ENCODE peak calls at places on chromosomes 5 and 9, in six cellular contexts. C, H, T, M, A and R are unnamed samples.

GRCh38 chr5:1255081-1255561 is 29.9 kb downstream of the SLC6A18 start:
- DNase-seq in C (no peak), H (no peak), T (no peak), M (no peak), A (no peak), R (no peak)

GRCh38 chr9:102398205-102398604 is 596.9 kb upstream of the CYLC2 start:
- DNase-seq in C (no peak), H (no peak), T (no peak), M (no peak), A (no peak), R (no peak)

GRCh38 chr5:54738118-54738972 is 220.8 kb downstream of the SNX18 start:
- DNase-seq in C (no peak), H (no peak), T (peak; percentile 77), M (no peak), A (no peak), R (no peak)

GRCh38 chr5:154740957-154741356 is 14.2 kb upstream of the LARP1 start:
- DNase-seq in C (no peak), H (no peak), T (no peak), M (no peak), A (no peak), R (no peak)

GRCh38 chr5:145429170-145429569 is 406.0 kb downstream of the PRELID2 start:
- DNase-seq in C (no peak), H (no peak), T (no peak), M (no peak), A (no peak), R (no peak)

GRCh38 chr5:123511290-123511647 is 708 bp upstream of the CSNK1G3 start:
- DNase-seq in C (peak; percentile 24), H (no peak), T (no peak), M (no peak), A (no peak), R (no peak)

GRCh38 chr5:116395178-116395577 is 179.4 kb downstream of the SEMA6A start:
- DNase-seq in C (no peak), H (no peak), T (no peak), M (no peak), A (no peak), R (no peak)

GRCh38 chr9:76904661-76905457 is 1.1 kb downstream of the PRUNE2 start:
- DNase-seq in C (no peak), H (no peak), T (no peak), M (no peak), A (no peak), R (no peak)

GRCh38 chr5:116448450-116448849 is 126.2 kb downstream of the SEMA6A start:
- DNase-seq in C (peak; percentile 63), H (no peak), T (no peak), M (no peak), A (no peak), R (no peak)

GRCh38 chr5:44638286-44638869 is 170.4 kb upstream of the MRPS30 start:
- DNase-seq in C (no peak), H (no peak), T (no peak), M (no peak), A (peak; percentile 21), R (no peak)

GRCh38 chr5:3310551-3311340 is 284.9 kb upstream of the IRX1 start:
- DNase-seq in C (peak; percentile 2), H (no peak), T (no peak), M (no peak), A (no peak), R (no peak)

GRCh38 chr9:36136894-36137391 is 410 bp downstream of the GLIPR2 start:
- DNase-seq in C (no peak), H (peak; percentile 57), T (no peak), M (no peak), A (no peak), R (no peak)

GRCh38 chr5:178338126-178338749 is 105.6 kb upstream of the PHYKPL start:
- DNase-seq in C (no peak), H (no peak), T (no peak), M (no peak), A (no peak), R (no peak)

GRCh38 chr9:94165592-94166236 is 81.5 kb downstream of the PTPDC1 start:
- DNase-seq in C (peak; percentile 95), H (peak; percentile 97), T (peak; percentile 98), M (peak; percentile 94), A (peak; percentile 94), R (peak; percentile 97)
- TF ChIP-seq POLR2A in C (peak; percentile 63), H (no peak), T (peak; percentile 69), M (no peak), A (no peak), R (no peak)

GRCh38 chr9:112174965-112175795 is at the start of gene SUSD1:
- DNase-seq in C (peak; percentile 31), H (peak; percentile 65), T (peak; percentile 91), M (no peak), A (no peak), R (peak; percentile 62)
- TF ChIP-seq TAF1 in C (peak; percentile 41), H (no peak), T (peak; percentile 67), M (no peak), A (no peak), R (no peak)

GRCh38 chr5:159207616-159208507 is 1.5 kb downstream of the RNF145 start:
- DNase-seq in C (peak; percentile 75), H (peak; percentile 31), T (peak; percentile 87), M (peak; percentile 47), A (no peak), R (peak; percentile 29)
- TF ChIP-seq POLR2A in C (peak; percentile 52), H (peak; percentile 46), T (peak; percentile 79), M (peak; percentile 74), A (peak; percentile 64), R (peak; percentile 58)

DNA sequence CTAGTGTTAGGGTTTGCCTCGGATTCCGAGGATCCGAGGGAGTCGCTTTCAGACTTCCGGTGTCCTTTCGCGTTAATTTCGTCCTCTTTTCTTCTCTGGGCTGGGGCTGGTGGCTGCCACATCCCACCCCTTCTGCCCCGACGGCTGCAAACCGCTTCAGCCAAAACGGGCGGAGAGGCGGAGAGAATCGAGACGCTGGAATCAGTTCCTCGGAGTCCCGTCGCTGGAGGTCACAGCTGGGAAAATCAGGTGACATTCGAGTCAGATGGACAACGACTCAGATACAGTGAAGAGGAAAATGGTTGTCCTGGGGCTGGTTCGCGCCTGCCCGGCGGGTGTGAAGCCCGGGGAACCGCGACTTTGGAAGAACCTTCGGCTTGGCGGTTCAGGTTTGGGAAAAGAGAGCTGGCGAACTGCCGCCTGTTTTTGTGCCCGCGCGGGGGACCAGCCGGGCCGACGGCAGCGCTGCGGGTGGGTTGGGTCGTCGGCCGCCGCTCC is 8.9 kb upstream of the NKX2-5 start:
- DNase-seq in C (no peak), H (no peak), T (no peak), M (no peak), A (no peak), R (no peak)
- TF ChIP-seq TAF1 in C (no peak), H (no peak), T (no peak), M (no peak), A (no peak), R (no peak)

DNA sequence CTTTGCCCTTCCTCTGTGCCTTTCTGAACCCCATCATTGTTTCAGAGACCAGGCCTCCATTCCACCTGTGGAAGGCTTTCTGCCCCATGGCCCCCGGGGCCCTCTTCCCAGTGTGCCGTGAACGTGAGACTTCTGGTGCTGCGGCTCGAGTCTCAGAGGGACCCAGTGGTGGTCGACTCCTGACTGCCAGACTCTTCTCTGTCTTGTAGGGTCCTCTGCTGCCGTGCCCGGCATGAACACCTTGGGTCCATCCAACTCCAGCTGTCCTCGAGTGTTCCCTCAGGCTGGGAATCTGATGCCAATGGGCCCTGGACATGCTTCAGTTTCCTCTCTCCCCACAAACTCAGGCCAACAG is 20.1 kb upstream of the LTC4S start:
- DNase-seq in C (no peak), H (no peak), T (no peak), M (no peak), A (no peak), R (no peak)
- TF ChIP-seq POLR2A in C (no peak), H (no peak), T (no peak), M (no peak), A (no peak), R (no peak)

GRCh38 chr9:106857811-106858470 is 5.0 kb upstream of the ZNF462 start:
- DNase-seq in C (no peak), H (no peak), T (no peak), M (no peak), A (no peak), R (no peak)
- TF ChIP-seq TAF1 in C (no peak), H (no peak), T (no peak), M (no peak), A (no peak), R (no peak)

DNA sequence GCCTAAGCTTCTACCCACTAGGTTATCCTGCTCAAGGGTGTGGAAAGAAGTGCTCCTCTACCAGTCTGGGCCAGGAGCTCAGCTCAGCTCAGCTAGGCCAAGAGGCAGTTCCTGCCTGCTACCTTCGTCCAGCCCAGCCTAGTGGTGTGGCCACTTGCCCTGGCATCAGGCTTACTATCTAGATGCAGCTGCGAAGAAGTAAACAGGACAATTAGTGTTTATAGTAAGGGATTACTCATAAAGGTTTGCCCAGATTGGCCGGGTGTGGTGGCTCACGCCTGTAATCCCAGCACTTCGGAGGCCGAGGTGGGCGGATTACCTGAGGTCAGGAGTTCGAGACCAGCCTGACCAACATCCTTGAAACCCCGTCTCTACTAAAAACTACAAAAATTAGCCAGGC is 12.8 kb upstream of the SPATA24 start:
- DNase-seq in C (no peak), H (no peak), T (no peak), M (no peak), A (no peak), R (no peak)
- TF ChIP-seq POLR2A in C (no peak), H (no peak), T (no peak), M (no peak), A (no peak), R (no peak)

GRCh38 chr9:89746385-89747116 is 141.7 kb downstream of the GADD45G start:
- DNase-seq in C (no peak), H (no peak), T (no peak), M (no peak), A (no peak), R (no peak)
- TF ChIP-seq TAF1 in C (no peak), H (no peak), T (no peak), M (no peak), A (no peak), R (no peak)